ENCODE peak calls at places on chromosome 20, in five cellular contexts. One of them, this sample, is unnamed.

GRCh38 chr20:22584630-22584921 is 204 bp upstream of the FOXA2 start:
- DNase-seq in GM23338: peak; percentile 81
- DNase-seq in fibroblast of lung: no peak
- DNase-seq in GM12865: no peak
- DNase-seq in breast epithelium: no peak
- DNase-seq in this sample: no peak

GRCh38 chr20:12171927-12172581 is 254.4 kb downstream of the BTBD3 start:
- DNase-seq in GM23338: peak; percentile 5
- DNase-seq in fibroblast of lung: peak; percentile 93
- DNase-seq in GM12865: no peak
- DNase-seq in breast epithelium: peak; percentile 52
- DNase-seq in this sample: no peak

GRCh38 chr20:48456361-48457184 is 371.2 kb downstream of the PREX1 start:
- DNase-seq in GM23338: no peak
- DNase-seq in fibroblast of lung: no peak
- DNase-seq in GM12865: peak; percentile 49
- DNase-seq in breast epithelium: no peak
- DNase-seq in this sample: no peak

GRCh38 chr20:33490934-33491656 is 1.2 kb downstream of the CBFA2T2 start:
- DNase-seq in GM23338: no peak
- DNase-seq in fibroblast of lung: peak; percentile 1
- DNase-seq in GM12865: no peak
- DNase-seq in breast epithelium: no peak
- DNase-seq in this sample: no peak

GRCh38 chr20:4795394-4795793 is 73.7 kb downstream of the PRND start:
- DNase-seq in GM23338: peak; percentile 53
- DNase-seq in fibroblast of lung: peak; percentile 61
- DNase-seq in GM12865: peak; percentile 38
- DNase-seq in breast epithelium: no peak
- DNase-seq in this sample: no peak

GRCh38 chr20:3655032-3655405 is 8.2 kb downstream of the GFRA4 start:
- DNase-seq in GM23338: no peak
- DNase-seq in fibroblast of lung: no peak
- DNase-seq in GM12865: no peak
- DNase-seq in breast epithelium: no peak
- DNase-seq in this sample: no peak

GRCh38 chr20:18719426-18719825 is 94.2 kb upstream of the SCP2D1 start:
- DNase-seq in GM23338: no peak
- DNase-seq in fibroblast of lung: peak; percentile 75
- DNase-seq in GM12865: no peak
- DNase-seq in breast epithelium: no peak
- DNase-seq in this sample: no peak

GRCh38 chr20:46568570-46569129 is 18.2 kb upstream of the OCSTAMP start:
- DNase-seq in GM23338: no peak
- DNase-seq in fibroblast of lung: peak; percentile 53
- DNase-seq in GM12865: no peak
- DNase-seq in breast epithelium: peak; percentile 74
- DNase-seq in this sample: no peak

GRCh38 chr20:31862506-31862905 is 7.8 kb downstream of the DUSP15 start:
- DNase-seq in GM23338: no peak
- DNase-seq in fibroblast of lung: no peak
- DNase-seq in GM12865: no peak
- DNase-seq in breast epithelium: no peak
- DNase-seq in this sample: no peak

GRCh38 chr20:34720266-34720665 is 16.1 kb downstream of the TP53INP2 start:
- DNase-seq in GM23338: no peak
- DNase-seq in fibroblast of lung: peak; percentile 37
- DNase-seq in GM12865: peak; percentile 41
- DNase-seq in breast epithelium: no peak
- DNase-seq in this sample: no peak

GRCh38 chr20:3696200-3696599 is 14.4 kb upstream of the ADAM33 start:
- DNase-seq in GM23338: peak; percentile 62
- DNase-seq in fibroblast of lung: no peak
- DNase-seq in GM12865: peak; percentile 27
- DNase-seq in breast epithelium: no peak
- DNase-seq in this sample: no peak

GRCh38 chr20:9514461-9515210 is at the start of gene LAMP5:
- DNase-seq in GM23338: peak; percentile 90
- DNase-seq in fibroblast of lung: peak; percentile 47
- DNase-seq in GM12865: peak; percentile 22
- DNase-seq in breast epithelium: no peak
- DNase-seq in this sample: no peak

GRCh38 chr20:38873050-38873581 is 53.1 kb upstream of the FAM83D start:
- DNase-seq in GM23338: no peak
- DNase-seq in fibroblast of lung: no peak
- DNase-seq in GM12865: peak; percentile 95
- DNase-seq in breast epithelium: no peak
- DNase-seq in this sample: peak; percentile 31

GRCh38 chr20:51129201-51129671 is 106.3 kb upstream of the KCNG1 start:
- DNase-seq in GM23338: no peak
- DNase-seq in fibroblast of lung: no peak
- DNase-seq in GM12865: peak; percentile 3
- DNase-seq in breast epithelium: no peak
- DNase-seq in this sample: no peak

GRCh38 chr20:59824711-59825562 is 108.5 kb downstream of the SYCP2 start:
- DNase-seq in GM23338: no peak
- DNase-seq in fibroblast of lung: no peak
- DNase-seq in GM12865: no peak
- DNase-seq in breast epithelium: no peak
- DNase-seq in this sample: no peak

GRCh38 chr20:10370091-10370887 is 63.7 kb downstream of the MKKS start:
- DNase-seq in GM23338: no peak
- DNase-seq in fibroblast of lung: peak; percentile 76
- DNase-seq in GM12865: no peak
- DNase-seq in breast epithelium: no peak
- DNase-seq in this sample: no peak

GRCh38 chr20:39699331-39699730 is 737.2 kb downstream of the DHX35 start:
- DNase-seq in GM23338: no peak
- DNase-seq in fibroblast of lung: no peak
- DNase-seq in GM12865: no peak
- DNase-seq in breast epithelium: no peak
- DNase-seq in this sample: no peak

GRCh38 chr20:37330316-37330715 is 15.6 kb upstream of the SRC start:
- DNase-seq in GM23338: no peak
- DNase-seq in fibroblast of lung: no peak
- DNase-seq in GM12865: no peak
- DNase-seq in breast epithelium: no peak
- DNase-seq in this sample: no peak

GRCh38 chr20:17471606-17472187 is 59.5 kb downstream of the BFSP1 start:
- DNase-seq in GM23338: no peak
- DNase-seq in fibroblast of lung: no peak
- DNase-seq in GM12865: no peak
- DNase-seq in breast epithelium: no peak
- DNase-seq in this sample: no peak

GRCh38 chr20:45340236-45340847 is 7.9 kb downstream of the SDC4 start:
- DNase-seq in GM23338: no peak
- DNase-seq in fibroblast of lung: no peak
- DNase-seq in GM12865: no peak
- DNase-seq in breast epithelium: peak; percentile 84
- DNase-seq in this sample: no peak

GRCh38 chr20:45340951-45341350 is 7.3 kb downstream of the SDC4 start:
- DNase-seq in GM23338: peak; percentile 54
- DNase-seq in fibroblast of lung: peak; percentile 8
- DNase-seq in GM12865: no peak
- DNase-seq in breast epithelium: no peak
- DNase-seq in this sample: no peak

GRCh38 chr20:45341939-45342862 is 6.0 kb downstream of the SDC4 start:
- DNase-seq in GM23338: peak; percentile 87
- DNase-seq in fibroblast of lung: peak; percentile 79
- DNase-seq in GM12865: no peak
- DNase-seq in breast epithelium: peak; percentile 89
- DNase-seq in this sample: no peak

GRCh38 chr20:45342863-45343444 is 5.3 kb downstream of the SDC4 start:
- DNase-seq in GM23338: no peak
- DNase-seq in fibroblast of lung: no peak
- DNase-seq in GM12865: no peak
- DNase-seq in breast epithelium: peak; percentile 18
- DNase-seq in this sample: no peak

DNA sequence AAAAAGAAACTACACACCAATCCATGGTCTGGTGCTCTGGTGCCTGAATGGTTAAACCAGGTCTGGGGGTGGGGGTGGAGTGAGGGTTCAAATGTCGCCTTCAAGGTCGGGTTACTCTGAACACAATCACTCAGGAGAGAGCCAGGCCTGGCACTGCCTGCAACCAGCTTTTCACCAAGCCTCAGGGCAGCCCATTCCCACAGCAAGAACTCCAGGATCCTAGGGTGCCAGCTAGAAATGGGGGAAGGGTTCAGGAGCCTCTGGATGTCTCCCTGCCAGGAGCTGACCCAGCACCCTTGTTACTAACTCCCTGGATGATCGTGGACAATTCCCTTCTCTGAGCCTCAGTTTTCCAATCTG is 6.7 kb downstream of the SDC4 start:
- DNase-seq in GM23338: no peak
- DNase-seq in fibroblast of lung: no peak
- DNase-seq in GM12865: no peak
- DNase-seq in breast epithelium: no peak
- DNase-seq in this sample: no peak
- H3K4me3 ChIP-seq in GM23338: peak overlapping the region; percentile 46
- H3K4me3 ChIP-seq in fibroblast of lung: peak overlapping the region; percentile 97
- H3K4me3 ChIP-seq in GM12865: no peak overlapping the region
- H3K4me3 ChIP-seq in breast epithelium: peak overlapping the region; percentile 96
- H3K4me3 ChIP-seq in this sample: no peak overlapping the region

DNA sequence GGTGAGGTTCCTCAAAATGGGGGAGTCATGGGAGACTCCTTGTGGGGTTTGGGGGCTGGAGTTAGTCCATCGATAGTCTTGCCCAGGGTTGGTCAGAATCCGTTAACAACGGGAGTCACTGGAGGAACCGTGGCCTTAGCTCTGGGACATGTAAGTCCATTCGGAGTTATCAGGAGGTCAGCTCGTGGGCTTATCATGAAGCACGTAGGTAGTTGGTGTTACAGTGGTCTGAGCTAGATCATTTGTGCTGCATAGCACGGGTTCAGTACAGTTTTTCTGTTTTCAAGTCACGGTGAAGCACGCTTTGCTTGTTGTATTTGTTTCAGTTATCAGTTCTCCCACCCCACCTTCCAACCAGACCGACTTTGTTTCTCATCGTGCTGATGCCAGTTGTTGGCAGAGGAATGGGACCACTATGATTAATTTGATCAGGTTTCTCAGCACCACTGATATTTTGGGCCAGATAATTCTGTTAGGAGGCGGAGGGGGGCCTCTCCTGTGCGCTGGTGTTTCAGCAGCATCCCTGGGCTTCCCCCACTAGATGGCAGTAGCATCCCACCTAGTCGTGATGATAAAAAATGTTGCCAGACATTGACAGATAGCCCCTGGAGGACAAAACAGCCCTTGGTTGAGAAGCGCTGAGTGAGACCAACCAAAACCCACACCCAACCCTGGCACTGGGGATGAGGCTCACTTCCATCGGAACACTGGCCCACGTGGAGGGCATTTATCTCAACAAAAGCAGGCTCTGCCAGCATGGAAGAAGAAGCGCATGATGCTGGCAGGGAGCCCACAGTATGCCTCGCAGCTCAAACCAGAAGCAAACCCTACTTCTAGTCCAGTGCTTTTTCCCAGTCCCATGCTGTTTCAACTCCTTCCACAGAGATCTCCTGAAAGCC is 2.2 kb upstream of the APMAP start:
- DNase-seq in GM23338: peak; percentile 89
- DNase-seq in fibroblast of lung: peak; percentile 52
- DNase-seq in GM12865: peak; percentile 84
- DNase-seq in breast epithelium: peak; percentile 72
- DNase-seq in this sample: peak; percentile 69
- H3K4me3 ChIP-seq in GM23338: no peak overlapping the region
- H3K4me3 ChIP-seq in fibroblast of lung: peak overlapping the region; percentile 51
- H3K4me3 ChIP-seq in GM12865: no peak overlapping the region
- H3K4me3 ChIP-seq in breast epithelium: peak overlapping the region; percentile 51
- H3K4me3 ChIP-seq in this sample: no peak overlapping the region

DNA sequence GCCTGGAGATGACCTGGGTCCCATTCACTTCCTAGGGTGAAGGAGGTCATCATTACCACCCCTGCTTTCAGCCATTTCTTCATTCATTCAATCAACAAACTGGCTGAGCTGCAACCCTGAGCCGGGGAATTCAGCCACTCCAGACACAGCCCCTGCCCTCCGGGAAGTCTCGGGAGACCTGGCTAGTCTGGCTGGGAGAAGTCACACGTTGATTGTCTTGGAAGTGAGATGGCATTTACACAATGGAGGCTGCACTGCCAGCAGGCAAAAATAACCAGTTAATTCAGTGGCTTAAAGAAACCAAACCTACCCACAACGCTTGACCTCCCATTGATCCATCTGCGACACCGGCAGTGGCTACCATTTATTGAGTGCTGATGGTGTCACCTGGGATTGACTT is 2.0 kb upstream of the PMEPA1 start:
- DNase-seq in GM23338: no peak
- DNase-seq in fibroblast of lung: no peak
- DNase-seq in GM12865: no peak
- DNase-seq in breast epithelium: no peak
- DNase-seq in this sample: no peak
- H3K4me3 ChIP-seq in GM23338: no peak overlapping the region
- H3K4me3 ChIP-seq in fibroblast of lung: no peak overlapping the region
- H3K4me3 ChIP-seq in GM12865: no peak overlapping the region
- H3K4me3 ChIP-seq in breast epithelium: no peak overlapping the region
- H3K4me3 ChIP-seq in this sample: no peak overlapping the region

GRCh38 chr20:1334370-1334731 is 5.4 kb upstream of the SDCBP2 start:
- DNase-seq in GM23338: no peak
- DNase-seq in fibroblast of lung: no peak
- DNase-seq in GM12865: no peak
- DNase-seq in breast epithelium: no peak
- DNase-seq in this sample: no peak

GRCh38 chr20:1337441-1337840 is 8.5 kb upstream of the SDCBP2 start:
- DNase-seq in GM23338: no peak
- DNase-seq in fibroblast of lung: no peak
- DNase-seq in GM12865: no peak
- DNase-seq in breast epithelium: no peak
- DNase-seq in this sample: no peak

GRCh38 chr20:1334761-1335160 is 5.8 kb upstream of the SDCBP2 start:
- DNase-seq in GM23338: peak; percentile 36
- DNase-seq in fibroblast of lung: no peak
- DNase-seq in GM12865: peak; percentile 37
- DNase-seq in breast epithelium: peak; percentile 5
- DNase-seq in this sample: peak; percentile 58

GRCh38 chr20:1336699-1337387 is 7.9 kb upstream of the SDCBP2 start:
- DNase-seq in GM23338: peak; percentile 43
- DNase-seq in fibroblast of lung: peak; percentile 57
- DNase-seq in GM12865: no peak
- DNase-seq in breast epithelium: peak; percentile 66
- DNase-seq in this sample: no peak

DNA sequence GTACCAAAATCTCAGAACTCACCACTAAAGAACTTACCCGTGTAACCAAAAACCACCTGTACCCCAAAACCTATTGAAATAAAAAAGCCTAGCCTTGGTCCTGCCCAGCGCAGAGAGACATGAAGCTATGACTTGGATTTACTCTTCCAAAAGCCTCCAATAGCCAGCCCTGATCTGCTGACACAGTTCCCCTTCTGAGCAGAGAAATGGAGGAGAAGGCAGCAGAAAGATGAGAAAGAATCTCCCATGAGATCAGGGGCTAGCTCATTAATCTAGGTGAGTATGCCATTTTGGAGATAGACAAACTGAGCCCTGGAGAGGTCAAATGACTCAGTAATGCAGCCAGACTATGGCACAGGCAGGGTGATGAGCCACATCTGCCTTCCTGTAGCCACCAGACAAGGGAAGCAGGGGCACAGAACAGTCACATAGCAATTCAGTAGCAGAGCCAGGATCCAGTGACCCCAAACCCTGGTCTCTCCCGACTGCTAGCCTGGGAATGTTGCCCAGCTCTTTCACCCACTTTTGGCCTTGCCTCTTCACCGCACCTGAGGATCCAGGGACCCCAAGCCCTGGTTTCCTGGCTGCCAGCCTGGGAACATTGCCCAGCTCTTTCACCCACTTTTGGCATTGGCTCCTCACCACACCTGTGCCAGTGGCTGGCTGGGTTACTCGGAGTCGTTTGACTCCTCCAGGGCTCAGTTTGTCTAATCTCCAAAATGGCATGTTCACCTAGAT is 7.2 kb upstream of the SDCBP2 start:
- DNase-seq in GM23338: no peak
- DNase-seq in fibroblast of lung: no peak
- DNase-seq in GM12865: no peak
- DNase-seq in breast epithelium: no peak
- DNase-seq in this sample: no peak
- H3K4me3 ChIP-seq in GM23338: no peak overlapping the region
- H3K4me3 ChIP-seq in fibroblast of lung: no peak overlapping the region
- H3K4me3 ChIP-seq in GM12865: no peak overlapping the region
- H3K4me3 ChIP-seq in breast epithelium: no peak overlapping the region
- H3K4me3 ChIP-seq in this sample: no peak overlapping the region